ENCODE peak calls at places on chromosomes 11 and 22, in five cellular contexts. M is H1, O is K562, Z is HepG2, D is GM12878. V is an unnamed sample.

GRCh38 chr22:39927544-39927943 is 26.7 kb downstream of the GRAP2 start:
- DNase-seq in M (peak; percentile 53), O (peak; percentile 68), Z (peak; percentile 8), D (no peak), V (peak; percentile 73)

GRCh38 chr11:109745996-109746625 is 324.1 kb downstream of the C11orf87 start:
- DNase-seq in M (no peak), O (no peak), Z (no peak), D (no peak), V (no peak)

GRCh38 chr11:76236092-76237026 is 30.1 kb upstream of the WNT11 start:
- DNase-seq in M (peak; percentile 88), O (peak; percentile 79), Z (no peak), D (no peak), V (peak; percentile 86)

GRCh38 chr11:19680824-19681368 is 31.7 kb upstream of the NAV2 start:
- DNase-seq in M (no peak), O (no peak), Z (no peak), D (no peak), V (no peak)

GRCh38 chr11:111836766-111837165 is 34.6 kb downstream of the ALG9 start:
- DNase-seq in M (no peak), O (no peak), Z (no peak), D (peak; percentile 46), V (no peak)

GRCh38 chr11:2295971-2296912 is 5.5 kb downstream of the C11orf21 start:
- DNase-seq in M (no peak), O (no peak), Z (no peak), D (no peak), V (no peak)

GRCh38 chr22:25485626-25486545 is 78.6 kb upstream of the GRK3 start:
- DNase-seq in M (no peak), O (no peak), Z (no peak), D (peak; percentile 47), V (no peak)

GRCh38 chr11:67486481-67487195 is 3.8 kb downstream of the AIP start:
- DNase-seq in M (no peak), O (no peak), Z (no peak), D (peak; percentile 87), V (no peak)

GRCh38 chr11:1499899-1500298 is 13.3 kb upstream of the MOB2 start:
- DNase-seq in M (no peak), O (no peak), Z (no peak), D (no peak), V (no peak)

DNA sequence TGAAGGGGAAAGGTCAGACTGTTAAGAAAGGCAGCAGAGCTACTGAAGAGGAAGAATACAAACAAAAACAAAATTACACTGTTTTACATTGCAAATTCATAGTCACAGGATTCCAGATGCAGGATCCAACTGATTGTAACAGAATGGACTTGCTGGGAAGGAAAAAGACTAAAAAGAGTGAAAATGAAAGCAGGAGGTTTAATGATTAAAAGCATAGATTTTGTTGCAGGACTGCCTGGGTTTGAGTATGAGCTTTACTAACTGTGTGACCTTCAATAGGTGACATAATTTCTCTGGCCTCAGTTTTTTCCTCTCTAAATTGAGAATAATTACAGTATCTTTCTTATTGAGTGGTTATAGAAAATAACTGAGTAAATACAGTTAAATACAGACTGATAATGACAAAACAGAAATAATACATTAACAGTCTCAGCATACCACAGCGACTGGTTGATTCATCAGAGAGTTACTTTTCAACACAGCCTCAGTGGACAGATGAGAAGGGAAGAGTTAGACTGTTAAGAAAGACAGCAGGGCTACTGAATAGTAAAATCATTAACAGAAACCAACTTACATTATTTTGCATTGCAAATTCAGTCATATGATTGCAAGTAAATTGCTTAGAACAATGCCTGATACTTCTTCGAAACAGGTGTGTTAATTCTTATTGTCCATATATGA is 704.2 kb upstream of the TENM4 start:
- DNase-seq in M (no peak), O (no peak), Z (no peak), D (no peak), V (no peak)
- TF ChIP-seq CREB1 in M (no peak), O (no peak), Z (no peak), D (no peak), V (no peak)

GRCh38 chr11:123682976-123683375 is 28.6 kb upstream of the SCN3B start:
- DNase-seq in M (no peak), O (no peak), Z (no peak), D (no peak), V (no peak)

GRCh38 chr11:123677510-123677909 is 23.1 kb upstream of the SCN3B start:
- DNase-seq in M (no peak), O (no peak), Z (no peak), D (no peak), V (no peak)

GRCh38 chr11:123674297-123674696 is 19.9 kb upstream of the SCN3B start:
- DNase-seq in M (no peak), O (no peak), Z (no peak), D (no peak), V (no peak)

GRCh38 chr11:123681007-123681406 is 26.6 kb upstream of the SCN3B start:
- DNase-seq in M (no peak), O (no peak), Z (no peak), D (no peak), V (no peak)

GRCh38 chr11:123678246-123678645 is 23.8 kb upstream of the SCN3B start:
- DNase-seq in M (no peak), O (no peak), Z (no peak), D (no peak), V (no peak)
- H4K20me1 ChIP-seq in M (no peaks in the 10 kb centered on the region), O (no peaks in the 10 kb centered on the region), Z (no peaks in the 10 kb centered on the region), D (no peaks in the 10 kb centered on the region), V (no peaks in the 10 kb centered on the region)

GRCh38 chr11:92211576-92212167 is 12.9 kb upstream of the FAT3 start:
- DNase-seq in M (no peak), O (no peak), Z (peak; percentile 4), D (no peak), V (peak; percentile 63)
- TF ChIP-seq CREB1 in M (no peak), O (no peak), Z (no peak), D (no peak), V (no peak)

GRCh38 chr22:31345331-31346254 is 553 bp downstream of the PATZ1 start:
- DNase-seq in M (peak; percentile 91), O (peak; percentile 91), Z (peak; percentile 70), D (peak; percentile 39), V (peak; percentile 95)
- H4K20me1 ChIP-seq in M (peaks cover 2% of the 10 kb centered on the region), O (peaks cover 2% of the 10 kb centered on the region), Z (peaks cover 45% of the 10 kb centered on the region), D (peaks cover 5% of the 10 kb centered on the region), V (peaks cover 5% of the 10 kb centered on the region)

GRCh38 chr22:48493733-48494132 is 1333.9 kb downstream of the BRD1 start:
- DNase-seq in M (no peak), O (no peak), Z (no peak), D (no peak), V (no peak)

GRCh38 chr22:48489551-48490512 is 1337.8 kb downstream of the BRD1 start:
- DNase-seq in M (peak; percentile 62), O (no peak), Z (no peak), D (no peak), V (no peak)

GRCh38 chr22:48490513-48491411 is 1336.9 kb downstream of the BRD1 start:
- DNase-seq in M (no peak), O (no peak), Z (no peak), D (no peak), V (no peak)

GRCh38 chr22:48492371-48493320 is 1335.0 kb downstream of the BRD1 start:
- DNase-seq in M (peak; percentile 70), O (peak; percentile 57), Z (peak; percentile 50), D (peak; percentile 1), V (peak; percentile 79)

DNA sequence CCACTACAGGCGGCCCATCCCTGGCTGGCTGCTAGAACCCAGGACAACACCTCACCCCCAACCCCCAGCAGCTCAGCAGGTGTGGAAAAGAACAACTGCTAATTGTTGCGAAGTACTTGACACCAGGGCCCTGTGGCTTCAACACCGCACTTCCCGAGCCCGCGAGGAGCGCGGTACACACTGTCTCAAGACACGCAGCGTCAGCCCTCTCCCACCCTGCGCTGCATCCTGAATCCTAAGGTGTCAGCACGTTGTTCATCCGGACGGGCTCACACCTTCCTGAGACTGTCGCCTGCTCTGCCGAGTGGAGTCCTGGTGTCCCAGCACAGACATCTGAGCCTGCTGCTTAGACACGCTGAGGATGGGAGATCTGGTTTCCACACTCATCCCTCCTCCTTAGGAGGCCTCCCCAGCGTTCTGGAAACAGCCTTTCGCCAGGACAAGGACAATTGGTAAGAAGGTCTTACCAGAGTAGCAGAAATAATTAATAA is 1336.2 kb downstream of the BRD1 start:
- DNase-seq in M (no peak), O (no peak), Z (no peak), D (no peak), V (no peak)
- TF ChIP-seq CREB1 in M (no peak), O (no peak), Z (no peak), D (no peak), V (no peak)

GRCh38 chr11:46377831-46378230 is 3.6 kb upstream of the MDK start:
- DNase-seq in M (no peak), O (no peak), Z (no peak), D (no peak), V (no peak)

GRCh38 chr11:46380340-46381045 is 976 bp upstream of the MDK start:
- DNase-seq in M (peak; percentile 92), O (peak; percentile 89), Z (peak; percentile 78), D (no peak), V (peak; percentile 90)

GRCh38 chr11:46378296-46378695 is 3.2 kb upstream of the MDK start:
- DNase-seq in M (no peak), O (no peak), Z (no peak), D (no peak), V (no peak)

GRCh38 chr11:46377266-46377665 is 4.2 kb upstream of the MDK start:
- DNase-seq in M (no peak), O (no peak), Z (no peak), D (no peak), V (no peak)

DNA sequence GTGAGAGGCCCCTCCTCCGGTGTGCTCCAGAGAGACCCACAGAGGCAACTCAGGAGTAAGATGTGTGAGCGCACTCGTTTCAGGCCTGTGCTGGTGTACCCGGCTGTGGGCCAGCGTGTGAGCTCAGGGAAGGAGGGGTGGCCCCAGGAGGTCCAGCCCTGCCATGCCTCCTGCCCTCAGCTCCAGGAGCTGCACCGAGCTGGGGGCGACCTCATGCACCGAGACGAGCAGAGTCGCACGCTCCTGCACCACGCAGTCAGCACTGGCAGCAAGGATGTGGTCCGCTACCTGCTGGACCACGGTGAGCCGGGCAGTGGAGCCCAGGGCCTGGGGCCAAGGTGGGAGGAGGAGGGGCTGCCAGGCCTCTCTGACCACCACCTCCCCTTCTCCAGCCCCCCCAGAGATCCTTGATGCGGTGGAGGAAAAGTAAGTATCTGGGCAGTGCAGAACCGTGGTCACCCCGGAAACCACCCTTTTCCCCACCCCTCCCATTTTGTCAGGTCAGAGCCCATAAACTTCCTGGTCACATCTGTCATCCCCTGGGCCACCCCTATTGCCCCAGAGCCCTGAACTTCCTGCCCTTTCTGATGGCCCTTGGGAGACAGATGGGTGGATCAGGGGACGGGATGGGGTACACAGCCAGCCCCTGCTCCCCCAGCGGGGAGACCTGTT is 2.5 kb upstream of the MDK start:
- DNase-seq in M (no peak), O (peak; percentile 30), Z (no peak), D (no peak), V (no peak)
- H4K20me1 ChIP-seq in M (peaks cover 22% of the 10 kb centered on the region), O (no peaks in the 10 kb centered on the region), Z (peaks cover 8% of the 10 kb centered on the region), D (no peaks in the 10 kb centered on the region), V (no peaks in the 10 kb centered on the region)

GRCh38 chr11:86818466-86819282 is 18.3 kb downstream of the PRSS23 start:
- DNase-seq in M (no peak), O (peak; percentile 64), Z (peak; percentile 42), D (peak; percentile 7), V (peak; percentile 85)
- TF ChIP-seq CREB1 in M (no peak), O (no peak), Z (no peak), D (no peak), V (no peak)

GRCh38 chr11:107816028-107816427 is 42.6 kb downstream of the SLC35F2 start:
- DNase-seq in M (no peak), O (no peak), Z (no peak), D (no peak), V (no peak)
- H4K20me1 ChIP-seq in M (peaks cover 2% of the 10 kb centered on the region), O (peaks cover 6% of the 10 kb centered on the region), Z (no peaks in the 10 kb centered on the region), D (no peaks in the 10 kb centered on the region), V (peaks cover 9% of the 10 kb centered on the region)

V was measured in GM23338.